ENCODE peak calls at places on chromosomes 12 and 14, in four cellular contexts. I is RWPE1, S is type B pancreatic cell, A is heart right ventricle. T is an unnamed sample.

GRCh38 chr12:50574621-50575348 is 70.0 kb downstream of the DIP2B start:
- DNase-seq in I (no peak), S (no peak), A (no peak), T (no peak)

GRCh38 chr12:116924558-116925453 is 14.1 kb downstream of the FBXW8 start:
- DNase-seq in I (peak), S (no peak), A (no peak), T (peak)

GRCh38 chr12:104467346-104467837 is 10.6 kb downstream of the CHST11 start:
- DNase-seq in I (no peak), S (no peak), A (no peak), T (no peak)

GRCh38 chr14:89578048-89578619 is 161.1 kb upstream of the FOXN3 start:
- DNase-seq in I (no peak), S (no peak), A (no peak), T (no peak)

GRCh38 chr12:64452559-64453329 is 824 bp downstream of the TBK1 start:
- DNase-seq in I (peak), S (no peak), A (no peak), T (no peak)

GRCh38 chr14:100406505-100407131 is 83.5 kb downstream of the SLC25A47 start:
- DNase-seq in I (peak), S (no peak), A (no peak), T (no peak)

GRCh38 chr14:54631016-54631415 is 64.1 kb downstream of the SAMD4A start:
- DNase-seq in I (no peak), S (no peak), A (no peak), T (no peak)

GRCh38 chr14:70808402-70809237 is 693 bp downstream of the MAP3K9 start:
- DNase-seq in I (peak), S (no peak), A (peak), T (no peak)

GRCh38 chr12:49098035-49098451 is 3.4 kb upstream of the DHH start:
- DNase-seq in I (no peak), S (no peak), A (no peak), T (peak)

GRCh38 chr12:46265734-46266133 is 3.1 kb downstream of the SLC38A1 start:
- DNase-seq in I (no peak), S (no peak), A (no peak), T (no peak)

GRCh38 chr14:77457115-77457521 is 283 bp downstream of the VIPAS39 start:
- DNase-seq in I (peak), S (no peak), A (no peak), T (no peak)

GRCh38 chr12:128796439-128797118 is 27.2 kb downstream of the SLC15A4 start:
- DNase-seq in I (no peak), S (no peak), A (no peak), T (peak)

GRCh38 chr12:112906712-112907414 is at the start of gene OAS1:
- DNase-seq in I (peak), S (peak), A (no peak), T (no peak)

GRCh38 chr12:46921754-46922113 is 95.9 kb upstream of the SLC38A4 start:
- DNase-seq in I (no peak), S (no peak), A (no peak), T (no peak)

GRCh38 chr14:105532735-105533141 is 6.4 kb downstream of the TMEM121 start:
- DNase-seq in I (no peak), S (no peak), A (peak), T (no peak)

GRCh38 chr14:61545716-61546455 is 149.4 kb upstream of the HIF1A start:
- DNase-seq in I (no peak), S (no peak), A (no peak), T (no peak)

GRCh38 chr14:54600685-54601084 is 33.8 kb downstream of the SAMD4A start:
- DNase-seq in I (no peak), S (no peak), A (no peak), T (no peak)

GRCh38 chr14:95549656-95550585 is 15.1 kb downstream of the GLRX5 start:
- DNase-seq in I (no peak), S (no peak), A (no peak), T (no peak)

GRCh38 chr12:9598363-9598762 is 9.4 kb downstream of the KLRB1 start:
- DNase-seq in I (no peak), S (no peak), A (no peak), T (no peak)

GRCh38 chr12:54734196-54734950 is 86.2 kb upstream of the DCD start:
- DNase-seq in I (no peak), S (no peak), A (no peak), T (no peak)

GRCh38 chr14:81927069-81927468 is 393.4 kb upstream of the SEL1L start:
- DNase-seq in I (no peak), S (no peak), A (no peak), T (no peak)
- TF ChIP-seq CTCF in I (no peak), S (peak), A (peak), T (no peak)

DNA sequence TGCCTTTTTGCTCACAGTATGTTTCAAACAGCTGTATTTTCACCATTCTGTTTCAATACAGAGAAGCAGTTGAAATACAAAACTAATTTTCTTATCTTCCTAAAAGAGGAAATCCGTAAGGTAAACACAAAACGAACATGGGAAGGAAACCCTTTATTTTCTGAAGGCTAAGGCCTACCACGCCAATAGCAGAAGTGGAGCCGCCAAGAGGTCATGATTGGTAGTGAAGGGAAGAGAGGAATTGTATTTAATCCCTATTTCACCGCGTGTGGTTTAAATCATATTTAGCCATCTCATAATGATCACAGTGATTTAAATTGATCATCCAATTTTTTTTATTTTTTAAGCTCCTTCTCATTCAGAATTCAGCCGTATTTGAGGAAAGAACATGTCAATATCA is 398.2 kb downstream of the PRKD1 start:
- DNase-seq in I (no peak), S (no peak), A (no peak), T (no peak)
- TF ChIP-seq CTCF in I (no peak), S (peak), A (no peak), T (no peak)

DNA sequence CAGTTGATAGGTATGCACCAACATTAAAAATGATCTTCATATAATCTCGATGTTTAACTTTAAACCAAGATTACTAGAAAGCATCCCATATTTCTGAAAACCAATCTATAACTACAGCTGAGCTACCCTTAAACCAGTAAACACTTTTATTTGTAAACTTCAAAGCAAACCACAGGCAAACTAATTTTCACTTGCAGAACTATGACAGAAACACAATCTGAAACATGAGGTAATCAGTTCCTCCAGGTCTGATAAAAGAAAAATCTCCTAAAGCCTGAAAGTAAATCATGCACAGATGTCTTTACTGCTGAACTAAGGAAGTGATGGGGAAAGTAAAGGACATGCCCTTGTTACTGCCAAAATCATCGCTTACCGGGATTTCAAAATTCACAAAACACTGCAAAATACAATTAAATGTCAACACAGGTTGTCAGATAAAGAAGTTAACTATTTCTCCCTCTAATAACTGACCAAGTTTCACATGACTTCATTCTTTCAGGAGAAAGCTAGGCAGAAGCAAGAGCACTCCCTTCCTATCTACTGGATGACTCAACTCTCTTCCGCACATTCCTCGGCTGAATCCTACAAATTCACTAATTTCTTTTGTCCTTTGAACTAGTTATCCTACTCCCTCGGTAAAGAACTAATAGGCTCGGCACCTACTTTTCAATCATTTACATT is 1.5 kb downstream of the EEA1 start:
- DNase-seq in I (peak), S (no peak), A (no peak), T (no peak)
- TF ChIP-seq CTCF in I (no peak), S (no peak), A (no peak), T (no peak)

DNA sequence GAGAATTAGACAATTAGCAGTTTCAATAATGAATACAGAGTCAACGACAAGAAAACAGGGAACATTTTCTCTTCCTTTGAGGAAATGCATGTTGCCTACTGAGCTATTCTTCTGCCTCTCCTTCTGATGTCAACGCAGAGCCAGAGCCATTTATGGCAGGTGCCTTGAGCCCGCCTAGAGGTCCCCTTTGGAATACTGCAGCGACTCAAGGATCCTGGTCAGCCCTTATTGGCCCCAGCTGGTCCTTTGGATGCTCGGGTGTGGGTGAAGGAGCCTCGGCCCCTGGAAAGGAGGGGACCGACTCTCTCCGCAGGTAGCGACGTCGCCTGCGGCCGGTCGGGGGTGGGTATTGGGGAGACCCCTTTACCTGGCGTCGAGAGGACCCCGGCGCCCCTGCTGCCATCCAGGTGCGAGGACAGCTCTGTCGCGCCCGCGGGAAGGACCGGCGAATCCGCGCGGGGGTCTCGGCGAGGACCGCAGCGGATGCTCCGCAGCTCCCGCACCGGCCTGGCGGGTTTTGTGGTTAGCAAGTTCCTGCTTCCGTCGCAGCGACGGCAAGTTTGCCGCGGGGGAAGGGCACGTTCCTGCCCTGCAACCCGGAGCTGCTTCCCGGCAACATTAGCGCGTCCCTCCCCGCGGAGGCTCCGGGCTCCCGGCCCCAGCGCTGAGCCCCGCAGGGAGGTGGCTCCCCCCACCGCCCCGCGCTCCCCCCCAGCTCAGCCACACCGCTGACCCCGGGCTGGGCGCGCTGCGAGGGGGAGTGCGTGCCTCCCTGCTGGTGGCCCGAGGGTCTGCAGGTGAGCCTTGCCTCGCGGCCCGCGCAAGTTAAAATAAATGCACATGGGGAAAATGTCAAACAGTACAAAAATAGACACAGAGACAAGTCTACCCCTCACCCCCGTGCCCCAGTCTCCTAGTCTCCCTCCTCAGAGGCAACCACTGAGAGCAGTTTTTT is at the start of gene MANSC1:
- DNase-seq in I (no peak), S (peak), A (peak), T (peak)
- TF ChIP-seq CTCF in I (peak), S (peak), A (peak), T (peak)

DNA sequence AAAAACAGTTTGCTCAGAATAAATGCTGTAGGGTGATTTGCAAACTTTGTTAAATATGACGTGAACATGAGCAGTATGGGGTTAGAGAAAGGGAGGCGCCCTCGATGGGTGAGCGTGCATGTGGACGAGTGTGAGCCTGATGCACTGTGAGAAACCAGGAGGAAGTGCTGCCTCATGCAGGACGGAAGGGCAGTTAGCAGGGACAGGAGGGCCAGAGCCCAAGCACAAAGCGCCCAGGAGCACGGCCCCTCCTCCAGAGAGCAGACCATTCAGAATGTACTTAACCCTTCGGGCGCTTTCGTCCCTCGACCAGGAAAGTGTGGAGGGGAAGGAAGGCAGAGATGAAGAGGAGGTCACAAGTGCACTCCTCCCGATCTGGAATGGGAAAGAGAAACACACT is 44.9 kb downstream of the TCHP start:
- DNase-seq in I (no peak), S (no peak), A (peak), T (peak)
- TF ChIP-seq CTCF in I (no peak), S (no peak), A (peak), T (no peak)

GRCh38 chr12:92552412-92553108 is 150.2 kb upstream of the PLEKHG7 start:
- DNase-seq in I (no peak), S (no peak), A (no peak), T (no peak)
- TF ChIP-seq CTCF in I (no peak), S (no peak), A (no peak), T (no peak)

T was measured in natural killer cell.